ENCODE peak calls at places on chromosome 2, in four cellular contexts. Y is HCT116, N is K562, W is HepG2. D is an unnamed sample. For H3K4me1, the result is how much of the 10 kb centered on the place peaks cover.

GRCh38 chr2:104861295-104862060 is 7.6 kb downstream of the POU3F3 start:
- DNase-seq in Y (no peak), N (no peak), W (no peak), D (no peak)

GRCh38 chr2:193518061-193518817 is 1323.5 kb upstream of the TMEFF2 start:
- DNase-seq in Y (peak), N (no peak), W (no peak), D (no peak)

GRCh38 chr2:152336103-152336853 is 1.3 kb downstream of the FMNL2 start:
- DNase-seq in Y (no peak), N (no peak), W (peak), D (no peak)

GRCh38 chr2:24189551-24189950 is 14.7 kb downstream of the FAM228A start:
- DNase-seq in Y (no peak), N (no peak), W (no peak), D (no peak)

GRCh38 chr2:121969155-121969554 is 213.7 kb downstream of the TSN start:
- DNase-seq in Y (no peak), N (no peak), W (no peak), D (no peak)

GRCh38 chr2:220202066-220202465 is 574.6 kb downstream of the SLC4A3 start:
- DNase-seq in Y (no peak), N (no peak), W (no peak), D (no peak)

GRCh38 chr2:75609937-75610508 is 36.6 kb upstream of the MRPL19 start:
- DNase-seq in Y (no peak), N (no peak), W (no peak), D (no peak)

GRCh38 chr2:27249891-27250651 is 12.8 kb downstream of the SLC30A3 start:
- DNase-seq in Y (peak), N (peak), W (peak), D (no peak)

GRCh38 chr2:203783496-203784203 is 77.2 kb downstream of the CD28 start:
- DNase-seq in Y (no peak), N (no peak), W (peak), D (no peak)

GRCh38 chr2:96164459-96165184 is 19.4 kb upstream of the DUSP2 start:
- DNase-seq in Y (no peak), N (no peak), W (no peak), D (no peak)

GRCh38 chr2:226031962-226032441 is 632.5 kb downstream of the NYAP2 start:
- DNase-seq in Y (no peak), N (no peak), W (peak), D (no peak)

GRCh38 chr2:73746015-73746876 is 9.1 kb upstream of the TPRKB start:
- DNase-seq in Y (no peak), N (no peak), W (no peak), D (no peak)

GRCh38 chr2:207282916-207283315 is 117.2 kb upstream of the KLF7 start:
- DNase-seq in Y (no peak), N (no peak), W (no peak), D (no peak)

GRCh38 chr2:104703669-104704068 is 150.2 kb upstream of the POU3F3 start:
- DNase-seq in Y (no peak), N (no peak), W (no peak), D (no peak)

DNA sequence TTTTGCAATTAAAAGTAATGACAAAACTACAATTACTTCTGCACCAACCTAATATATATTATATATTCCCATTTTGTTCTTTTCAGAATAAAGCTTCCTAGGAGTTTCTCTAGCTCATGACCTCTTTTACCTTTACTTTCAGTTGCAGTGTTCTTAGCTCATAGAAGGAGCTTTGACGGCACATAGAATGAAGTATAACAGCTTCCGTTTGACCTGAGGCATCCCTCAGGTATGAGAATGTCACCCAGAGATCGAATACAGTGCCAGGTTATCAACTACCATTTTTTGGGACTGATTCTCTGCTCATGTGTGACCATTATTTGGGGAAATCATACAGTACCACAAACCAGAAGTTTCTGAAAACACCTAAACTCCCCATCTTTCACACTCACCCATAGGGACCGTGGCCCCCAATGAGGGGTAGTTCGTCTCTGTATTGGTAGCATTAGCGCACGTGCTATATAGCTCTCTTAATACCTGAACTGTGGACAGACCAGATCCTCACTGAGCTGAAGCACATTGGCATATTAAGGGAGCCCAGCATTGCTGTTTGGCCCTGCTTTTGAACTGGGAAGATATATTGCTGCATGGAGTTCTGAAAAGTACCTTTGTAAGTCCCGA is 123.0 kb downstream of the SPTBN1 start:
- DNase-seq in Y (no peak), N (no peak), W (no peak), D (no peak)
- H3K4me3 ChIP-seq in Y (no peak), N (no peak), W (peak), D (peak)

GRCh38 chr2:53103661-53104060 is 663.9 kb upstream of the CHAC2 start:
- DNase-seq in Y (no peak), N (no peak), W (no peak), D (no peak)

GRCh38 chr2:53108246-53108645 is 659.4 kb upstream of the CHAC2 start:
- DNase-seq in Y (no peak), N (no peak), W (no peak), D (no peak)

GRCh38 chr2:53098323-53099073 is 669.1 kb upstream of the CHAC2 start:
- DNase-seq in Y (no peak), N (no peak), W (no peak), D (no peak)

GRCh38 chr2:53104263-53104662 is 663.3 kb upstream of the CHAC2 start:
- DNase-seq in Y (peak), N (no peak), W (peak), D (peak)
- TF ChIP-seq TCF7L2 in Y (no peak), N (no peak), W (no peak), D (no peak)

DNA sequence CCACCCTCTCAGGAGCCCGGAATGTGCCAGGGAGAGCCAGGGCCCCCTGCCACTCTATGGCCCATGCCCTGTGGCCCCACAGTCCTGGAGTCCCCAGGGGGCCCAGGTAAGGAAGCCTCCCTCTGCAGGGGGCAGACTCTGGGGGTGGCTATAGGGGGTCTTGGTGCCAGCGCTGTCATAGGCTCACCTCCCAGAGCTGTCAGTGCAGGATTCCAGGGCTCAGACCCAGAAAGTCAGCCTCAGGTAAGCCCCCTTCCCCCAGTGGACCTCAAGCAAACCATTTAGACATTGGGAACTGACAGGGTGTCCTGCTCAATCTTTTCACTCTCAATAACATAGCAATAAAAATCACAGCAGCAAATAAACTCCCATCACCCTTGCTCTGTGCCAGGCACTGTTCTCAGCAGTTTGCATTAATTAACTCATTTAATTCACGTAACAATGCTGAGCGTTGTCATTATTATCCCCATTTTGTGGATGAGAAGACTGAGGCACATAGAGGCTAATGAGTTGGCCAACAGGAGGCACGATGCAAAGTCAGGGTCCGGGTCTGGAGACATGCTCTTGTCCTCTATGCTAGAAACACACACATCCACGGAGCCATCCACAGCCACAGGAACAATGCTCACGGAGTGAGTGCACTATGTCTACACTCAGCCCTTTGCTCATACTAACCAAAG is 79.6 kb downstream of the TNS1 start:
- DNase-seq in Y (no peak), N (no peak), W (no peak), D (no peak)
- H3K4me1 ChIP-seq in Y (under half), N (under half), W (half or more), D (under half)

GRCh38 chr2:183034806-183035205 is 3.5 kb downstream of the NCKAP1 start:
- DNase-seq in Y (no peak), N (no peak), W (no peak), D (no peak)
- H3K4me3 ChIP-seq in Y (no peak), N (peak), W (peak), D (no peak)

GRCh38 chr2:69493268-69493667 is 56.0 kb upstream of the NFU1 start:
- DNase-seq in Y (no peak), N (no peak), W (no peak), D (no peak)
- TF ChIP-seq TCF7L2 in Y (no peak), N (no peak), W (no peak), D (no peak)

D was measured in Panc1.